ENCODE peak calls at places on chromosomes 2 and 18, in four cellular contexts. One of them, this sample, is unnamed. For H3K36me3, the result is how much of the 10 kb centered on the place peaks cover.

GRCh38 chr18:57839942-57840381 is 36.8 kb upstream of the ATP8B1 start:
- DNase-seq in ovary: no peak
- DNase-seq in spleen: no peak
- DNase-seq in PC-9: peak
- DNase-seq in this sample: peak

GRCh38 chr2:73468376-73468775 is 82.7 kb downstream of the ALMS1 start:
- DNase-seq in ovary: no peak
- DNase-seq in spleen: no peak
- DNase-seq in PC-9: no peak
- DNase-seq in this sample: no peak

GRCh38 chr2:208097313-208097712 is 27.0 kb downstream of the CRYGD start:
- DNase-seq in ovary: no peak
- DNase-seq in spleen: no peak
- DNase-seq in PC-9: no peak
- DNase-seq in this sample: no peak

GRCh38 chr18:56282234-56283104 is 355.9 kb downstream of the TXNL1 start:
- DNase-seq in ovary: no peak
- DNase-seq in spleen: no peak
- DNase-seq in PC-9: no peak
- DNase-seq in this sample: no peak

GRCh38 chr2:57444731-57445414 is 601.7 kb upstream of the VRK2 start:
- DNase-seq in ovary: no peak
- DNase-seq in spleen: no peak
- DNase-seq in PC-9: no peak
- DNase-seq in this sample: no peak

GRCh38 chr2:236177604-236177966 is 9.4 kb upstream of the GBX2 start:
- DNase-seq in ovary: peak
- DNase-seq in spleen: no peak
- DNase-seq in PC-9: peak
- DNase-seq in this sample: no peak

GRCh38 chr2:166900700-166901099 is 12.4 kb downstream of the XIRP2 start:
- DNase-seq in ovary: no peak
- DNase-seq in spleen: no peak
- DNase-seq in PC-9: no peak
- DNase-seq in this sample: no peak

GRCh38 chr18:7117390-7118355 is at the start of gene LAMA1:
- DNase-seq in ovary: peak
- DNase-seq in spleen: no peak
- DNase-seq in PC-9: no peak
- DNase-seq in this sample: no peak

GRCh38 chr2:168649105-168649504 is 153.3 kb upstream of the NOSTRIN start:
- DNase-seq in ovary: no peak
- DNase-seq in spleen: no peak
- DNase-seq in PC-9: no peak
- DNase-seq in this sample: no peak

GRCh38 chr2:219551863-219552381 is 8.1 kb downstream of the TMEM198 start:
- DNase-seq in ovary: no peak
- DNase-seq in spleen: peak
- DNase-seq in PC-9: no peak
- DNase-seq in this sample: no peak

GRCh38 chr2:1234731-1235308 is 178.4 kb upstream of the TPO start:
- DNase-seq in ovary: no peak
- DNase-seq in spleen: no peak
- DNase-seq in PC-9: no peak
- DNase-seq in this sample: no peak

GRCh38 chr2:288002-288742 is at the start of gene ALKAL2:
- DNase-seq in ovary: peak
- DNase-seq in spleen: no peak
- DNase-seq in PC-9: no peak
- DNase-seq in this sample: no peak

GRCh38 chr2:79860233-79861058 is 347.6 kb downstream of the CTNNA2 start:
- DNase-seq in ovary: no peak
- DNase-seq in spleen: no peak
- DNase-seq in PC-9: no peak
- DNase-seq in this sample: peak
- TF ChIP-seq CTCF in ovary: no peak
- TF ChIP-seq CTCF in spleen: no peak
- TF ChIP-seq CTCF in PC-9: peak
- TF ChIP-seq CTCF in this sample: peak

DNA sequence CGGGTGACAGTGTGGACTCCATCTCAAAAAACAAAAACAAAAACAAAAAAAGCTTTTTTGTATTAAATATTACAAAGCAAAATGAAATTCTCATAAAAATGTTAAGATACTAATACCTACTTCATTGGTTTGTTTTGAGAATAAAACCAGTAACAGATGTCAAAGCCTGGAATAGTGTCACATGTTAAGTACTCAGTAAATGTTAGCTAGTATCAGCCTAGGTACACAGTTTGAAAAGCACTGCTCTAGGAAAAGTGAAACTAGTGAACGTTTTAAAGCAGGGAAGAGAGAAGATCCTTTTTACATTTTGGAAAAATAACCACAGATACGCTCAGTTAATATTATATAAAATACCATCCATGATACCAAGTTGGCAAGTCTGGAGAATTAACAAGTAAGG is 37.1 kb upstream of the ADAM17 start:
- DNase-seq in ovary: no peak
- DNase-seq in spleen: no peak
- DNase-seq in PC-9: no peak
- DNase-seq in this sample: no peak
- H3K36me3 ChIP-seq in ovary: under half
- H3K36me3 ChIP-seq in spleen: under half
- H3K36me3 ChIP-seq in PC-9: half or more
- H3K36me3 ChIP-seq in this sample: under half

GRCh38 chr18:31206787-31207381 is 44.2 kb upstream of the DSC1 start:
- DNase-seq in ovary: no peak
- DNase-seq in spleen: no peak
- DNase-seq in PC-9: peak
- DNase-seq in this sample: no peak
- TF ChIP-seq CTCF in ovary: no peak
- TF ChIP-seq CTCF in spleen: no peak
- TF ChIP-seq CTCF in PC-9: peak
- TF ChIP-seq CTCF in this sample: no peak

GRCh38 chr2:182729710-182730339 is 13.8 kb downstream of the DNAJC10 start:
- DNase-seq in ovary: no peak
- DNase-seq in spleen: no peak
- DNase-seq in PC-9: no peak
- DNase-seq in this sample: no peak

GRCh38 chr2:182732736-182733135 is 16.7 kb downstream of the DNAJC10 start:
- DNase-seq in ovary: no peak
- DNase-seq in spleen: no peak
- DNase-seq in PC-9: no peak
- DNase-seq in this sample: no peak

GRCh38 chr2:182730486-182730885 is 14.4 kb downstream of the DNAJC10 start:
- DNase-seq in ovary: no peak
- DNase-seq in spleen: no peak
- DNase-seq in PC-9: no peak
- DNase-seq in this sample: no peak

GRCh38 chr2:182728028-182728427 is 12.0 kb downstream of the DNAJC10 start:
- DNase-seq in ovary: no peak
- DNase-seq in spleen: no peak
- DNase-seq in PC-9: no peak
- DNase-seq in this sample: no peak

DNA sequence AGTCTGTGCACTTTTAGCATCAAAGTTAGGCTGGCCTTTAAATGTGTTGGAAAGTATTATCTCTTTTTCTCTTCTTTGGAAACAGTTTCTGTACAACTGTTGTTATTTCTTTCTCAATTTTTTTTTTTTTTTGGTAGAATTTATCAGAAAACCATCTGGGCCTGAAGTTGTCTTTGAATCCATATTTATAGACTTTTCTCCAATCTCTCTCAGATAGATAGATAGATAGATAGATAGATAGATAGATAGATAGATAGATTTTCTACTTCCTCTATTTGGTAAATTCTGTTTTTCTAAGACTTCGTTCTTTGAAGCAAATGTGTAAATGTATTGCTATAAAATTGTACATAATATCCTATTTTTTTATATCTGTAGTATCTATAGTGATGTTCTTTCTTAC is 17.5 kb downstream of the DNAJC10 start:
- DNase-seq in ovary: no peak
- DNase-seq in spleen: no peak
- DNase-seq in PC-9: no peak
- DNase-seq in this sample: no peak
- H3K36me3 ChIP-seq in ovary: under half
- H3K36me3 ChIP-seq in spleen: half or more
- H3K36me3 ChIP-seq in PC-9: half or more
- H3K36me3 ChIP-seq in this sample: under half